ENCODE peak calls at places on chromosomes 5 and 9, in four cellular contexts. M is fibroblast of lung, O is nephron progenitor cell, L is adrenal gland. Y is an unnamed sample.

GRCh38 chr5:132207783-132208182 is 19.9 kb downstream of the P4HA2 start:
- DNase-seq in M (no peak), O (no peak), L (no peak), Y (no peak)

GRCh38 chr9:72858089-72858912 is 94.6 kb downstream of the ALDH1A1 start:
- DNase-seq in M (peak; percentile 29), O (peak; percentile 29), L (peak; percentile 91), Y (no peak)

GRCh38 chr9:38339496-38339895 is 53.0 kb upstream of the ALDH1B1 start:
- DNase-seq in M (peak; percentile 63), O (no peak), L (no peak), Y (peak; percentile 55)

GRCh38 chr9:20563917-20564316 is 58.4 kb downstream of the MLLT3 start:
- DNase-seq in M (no peak), O (no peak), L (no peak), Y (no peak)

GRCh38 chr9:137606005-137606601 is 617 bp downstream of the ARRDC1 start:
- DNase-seq in M (no peak), O (peak; percentile 57), L (peak; percentile 56), Y (no peak)

GRCh38 chr5:81755320-81755719 is 4.4 kb upstream of the SSBP2 start:
- DNase-seq in M (peak; percentile 79), O (no peak), L (peak; percentile 48), Y (no peak)

GRCh38 chr5:43038523-43038989 is 1.6 kb downstream of the ANXA2R start:
- DNase-seq in M (peak; percentile 91), O (no peak), L (no peak), Y (no peak)

GRCh38 chr9:14213504-14213903 is 100.4 kb downstream of the NFIB start:
- DNase-seq in M (no peak), O (no peak), L (no peak), Y (no peak)

GRCh38 chr5:99248066-99248465 is 319.3 kb upstream of the CHD1 start:
- DNase-seq in M (no peak), O (no peak), L (no peak), Y (no peak)

GRCh38 chr9:97468658-97469448 is 32.6 kb upstream of the TMOD1 start:
- DNase-seq in M (peak; percentile 74), O (peak; percentile 71), L (peak; percentile 85), Y (peak; percentile 86)

GRCh38 chr9:97473717-97474116 is 27.7 kb upstream of the TMOD1 start:
- DNase-seq in M (no peak), O (no peak), L (no peak), Y (no peak)

GRCh38 chr9:97475079-97475478 is 26.4 kb upstream of the TMOD1 start:
- DNase-seq in M (peak; percentile 65), O (no peak), L (no peak), Y (no peak)

GRCh38 chr9:97474373-97474925 is 27.0 kb upstream of the TMOD1 start:
- DNase-seq in M (peak; percentile 14), O (no peak), L (no peak), Y (no peak)

DNA sequence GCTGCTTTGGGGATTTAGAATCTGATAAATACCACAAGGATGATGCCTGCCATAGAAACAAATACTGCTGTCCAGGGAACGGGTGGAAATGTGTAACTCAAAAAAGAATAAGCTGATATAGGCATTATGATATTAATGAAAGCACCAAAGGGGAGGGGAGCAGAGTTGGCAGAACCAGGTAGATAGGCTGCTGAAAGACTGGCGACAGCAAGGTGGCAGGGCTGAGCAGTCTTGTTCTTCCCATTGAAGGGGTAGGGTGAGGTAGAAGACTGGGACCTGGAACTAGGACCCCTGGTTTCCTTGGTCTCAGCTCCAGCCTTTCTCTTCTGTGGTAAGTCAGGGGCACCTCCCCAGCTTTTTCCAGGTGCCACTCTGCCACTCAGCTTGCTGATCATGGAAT is 31.4 kb upstream of the TMOD1 start:
- DNase-seq in M (no peak), O (peak; percentile 8), L (no peak), Y (peak; percentile 19)
- TF ChIP-seq CTCF in M (peak; percentile 2), O (peak; percentile 6), L (no peak), Y (peak; percentile 44)

GRCh38 chr5:44336708-44337107 is 52.5 kb downstream of the FGF10 start:
- DNase-seq in M (no peak), O (no peak), L (no peak), Y (no peak)

GRCh38 chr5:44331471-44332079 is 57.6 kb downstream of the FGF10 start:
- DNase-seq in M (peak; percentile 42), O (no peak), L (no peak), Y (no peak)

GRCh38 chr5:44329716-44330115 is 59.5 kb downstream of the FGF10 start:
- DNase-seq in M (no peak), O (no peak), L (no peak), Y (no peak)

GRCh38 chr5:44334622-44335021 is 54.6 kb downstream of the FGF10 start:
- DNase-seq in M (no peak), O (no peak), L (no peak), Y (no peak)

DNA sequence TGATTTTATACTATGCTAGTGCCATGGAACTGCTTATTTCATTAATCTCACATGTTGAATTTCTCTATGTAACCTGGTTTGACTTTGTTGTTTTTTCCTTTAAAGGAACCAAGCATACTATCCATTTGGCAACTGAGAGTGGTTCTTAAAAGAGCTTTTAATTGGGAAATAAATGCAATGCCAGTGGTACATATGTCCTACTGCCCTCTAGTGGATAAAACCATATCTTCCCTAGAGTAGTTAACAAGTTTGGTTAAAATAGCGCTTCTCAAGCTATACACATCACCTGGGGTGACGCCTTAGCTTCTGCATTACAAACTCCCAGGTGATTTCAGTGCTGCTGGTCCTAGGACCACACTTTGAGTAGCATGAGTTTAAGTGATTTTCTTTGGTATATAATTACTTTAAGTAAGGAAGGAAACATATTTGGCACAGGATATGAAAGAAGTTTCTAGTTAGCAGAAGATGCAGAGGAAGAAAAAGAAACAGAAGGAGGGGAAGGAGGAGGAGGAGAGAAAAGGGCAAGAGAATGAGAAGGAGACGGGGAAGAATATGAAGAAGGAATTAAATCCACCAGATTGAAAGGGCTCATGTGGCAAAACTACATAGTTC is 56.8 kb downstream of the FGF10 start:
- DNase-seq in M (peak; percentile 85), O (peak; percentile 3), L (no peak), Y (no peak)
- TF ChIP-seq CTCF in M (peak; percentile 66), O (peak; percentile 67), L (peak; percentile 40), Y (peak; percentile 27)

GRCh38 chr5:14325369-14325768 is 182.2 kb downstream of the TRIO start:
- DNase-seq in M (peak; percentile 36), O (no peak), L (no peak), Y (no peak)

GRCh38 chr5:14323466-14323865 is 180.3 kb downstream of the TRIO start:
- DNase-seq in M (no peak), O (no peak), L (no peak), Y (no peak)

GRCh38 chr5:14328144-14328543 is 185.0 kb downstream of the TRIO start:
- DNase-seq in M (no peak), O (no peak), L (no peak), Y (no peak)

GRCh38 chr5:14327624-14328023 is 184.5 kb downstream of the TRIO start:
- DNase-seq in M (no peak), O (no peak), L (no peak), Y (no peak)

DNA sequence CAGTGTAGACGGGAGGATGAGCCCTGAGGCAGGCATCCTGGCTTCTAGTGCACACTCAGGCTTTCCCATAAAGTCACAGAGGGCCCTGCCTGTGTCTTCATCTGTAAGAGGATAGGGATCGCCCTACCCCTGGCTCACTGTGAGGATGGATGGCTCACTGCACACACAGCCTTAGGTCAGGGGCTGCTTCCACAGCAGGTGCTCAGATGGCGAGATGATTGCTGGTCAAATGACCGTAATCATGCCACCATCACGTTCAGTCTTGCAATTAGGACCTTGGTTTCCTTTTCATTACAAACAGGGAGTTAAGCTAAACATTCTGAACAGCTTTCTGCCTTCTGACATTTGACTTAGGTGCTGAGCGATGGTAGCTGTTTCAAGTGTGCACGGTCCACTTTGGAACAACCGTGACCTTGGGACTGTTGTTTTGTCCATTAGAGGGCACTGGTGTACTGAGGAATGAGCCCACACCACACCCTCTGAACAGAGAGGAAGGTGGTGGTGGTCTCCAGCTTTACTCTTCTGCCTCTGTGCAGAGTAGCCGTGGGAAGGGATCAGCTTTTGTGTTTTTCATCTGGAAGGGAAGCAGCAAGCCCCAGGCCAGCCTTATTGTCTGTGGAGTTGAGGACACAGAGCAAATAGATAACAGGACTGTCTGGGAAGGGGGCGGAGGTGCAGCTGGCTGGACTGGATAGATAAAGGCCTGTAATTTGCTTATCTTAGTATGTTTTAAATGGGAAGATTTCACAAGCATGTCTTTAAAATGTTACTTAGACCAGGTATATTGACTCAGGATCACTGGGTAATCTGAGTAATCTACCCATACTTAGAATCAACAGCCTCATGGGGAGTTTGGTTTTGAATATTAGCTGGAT is 183.1 kb downstream of the TRIO start:
- DNase-seq in M (no peak), O (peak; percentile 12), L (no peak), Y (no peak)
- TF ChIP-seq CTCF in M (peak; percentile 26), O (peak; percentile 20), L (peak; percentile 27), Y (peak; percentile 68)

GRCh38 chr5:124668353-124669299 is 77.8 kb downstream of the ZNF608 start:
- DNase-seq in M (no peak), O (no peak), L (no peak), Y (no peak)
- TF ChIP-seq CTCF in M (no peak), O (no peak), L (no peak), Y (no peak)

GRCh38 chr5:32076699-32077695 is 97.1 kb downstream of the GOLPH3 start:
- DNase-seq in M (peak; percentile 76), O (peak; percentile 27), L (peak; percentile 37), Y (peak; percentile 68)
- TF ChIP-seq CTCF in M (peak; percentile 72), O (peak; percentile 76), L (peak; percentile 70), Y (peak; percentile 78)

GRCh38 chr9:134415026-134415425 is 88.8 kb downstream of the RXRA start:
- DNase-seq in M (no peak), O (no peak), L (no peak), Y (no peak)
- TF ChIP-seq CTCF in M (no peak), O (no peak), L (no peak), Y (no peak)

DNA sequence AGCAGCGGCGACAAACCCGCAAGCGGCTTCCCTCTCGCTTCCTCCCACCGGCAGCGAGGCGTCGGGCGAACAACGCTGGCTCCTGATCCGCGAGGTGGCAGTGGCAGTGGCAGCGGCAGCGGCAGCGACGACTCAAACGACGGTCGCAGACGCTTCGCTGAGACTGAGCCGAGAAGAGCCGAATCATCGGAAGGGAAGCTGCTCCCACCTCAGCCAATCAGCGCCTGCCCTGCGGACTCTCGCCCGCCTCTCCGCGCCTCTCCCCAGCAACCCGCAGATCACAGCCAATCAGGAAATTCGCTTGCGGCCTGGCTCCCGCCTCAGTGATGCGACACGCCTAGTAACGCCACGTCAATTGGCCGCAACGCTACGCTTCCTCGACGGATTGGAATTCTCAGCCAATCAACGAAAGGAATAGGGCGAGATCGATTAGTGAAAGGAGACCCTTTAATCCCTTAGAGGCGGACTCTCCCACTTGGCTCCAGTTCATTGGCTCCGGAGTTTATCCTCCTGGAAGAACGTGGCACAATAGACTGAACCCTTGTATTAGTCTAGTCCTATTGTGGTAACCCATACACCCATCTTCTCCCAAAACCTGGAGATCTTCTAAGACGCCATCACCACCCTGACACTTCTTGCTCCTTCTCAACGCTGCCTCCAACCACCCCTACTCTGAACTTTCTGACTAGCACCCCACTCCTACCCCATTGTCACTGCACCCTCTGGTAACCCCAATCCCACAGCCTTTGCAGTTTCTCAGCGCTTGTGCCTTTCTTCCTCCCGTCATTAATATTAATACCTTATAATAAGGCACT is at the start of gene VCP:
- DNase-seq in M (peak; percentile 99), O (peak; percentile 96), L (peak; percentile 99), Y (peak; percentile 96)
- TF ChIP-seq CTCF in M (no peak), O (no peak), L (no peak), Y (no peak)

GRCh38 chr5:172059661-172060100 is 53.2 kb upstream of the FBXW11 start:
- DNase-seq in M (peak; percentile 20), O (no peak), L (no peak), Y (no peak)
- TF ChIP-seq CTCF in M (peak; percentile 56), O (peak; percentile 24), L (peak; percentile 36), Y (peak; percentile 51)